ENCODE peak calls at places on chromosomes 16 and 17, in seven cellular contexts. K, T, G, I, O, M and Q are unnamed samples.
A peak's percentile ranks its signal among the peaks of the same experiment; 100 is the strongest.

GRCh38 chr17:28188841-28189263 is 130.1 kb upstream of the TMEM97 start:
- DNase-seq in K (no peak), T (no peak), G (no peak), I (no peak), O (no peak), M (no peak), Q (no peak)

GRCh38 chr16:89536886-89537548 is 23.5 kb upstream of the RPL13 start:
- DNase-seq in K (no peak), T (no peak), G (no peak), I (no peak), O (no peak), M (no peak), Q (no peak)

GRCh38 chr17:7946441-7946840 is 14.4 kb downstream of the CNTROB start:
- DNase-seq in K (no peak), T (no peak), G (no peak), I (no peak), O (no peak), M (no peak), Q (no peak)

GRCh38 chr17:82414548-82415281 is 3.4 kb upstream of the HEXD start:
- DNase-seq in K (peak; percentile 94), T (peak; percentile 72), G (no peak), I (peak; percentile 80), O (peak; percentile 94), M (peak; percentile 66), Q (peak; percentile 78)

GRCh38 chr17:30720013-30720471 is 104.5 kb downstream of the CRLF3 start:
- DNase-seq in K (no peak), T (peak; percentile 15), G (peak; percentile 74), I (peak; percentile 14), O (peak; percentile 34), M (no peak), Q (peak; percentile 61)

GRCh38 chr16:88357306-88358032 is 25.3 kb upstream of the ZNF469 start:
- DNase-seq in K (no peak), T (no peak), G (no peak), I (no peak), O (no peak), M (no peak), Q (peak; percentile 62)

GRCh38 chr17:78444392-78444791 is 65.9 kb downstream of the PGS1 start:
- DNase-seq in K (no peak), T (no peak), G (no peak), I (no peak), O (no peak), M (no peak), Q (no peak)

GRCh38 chr16:55508271-55508921 is 476 bp upstream of the LPCAT2 start:
- DNase-seq in K (no peak), T (no peak), G (no peak), I (no peak), O (no peak), M (no peak), Q (no peak)

DNA sequence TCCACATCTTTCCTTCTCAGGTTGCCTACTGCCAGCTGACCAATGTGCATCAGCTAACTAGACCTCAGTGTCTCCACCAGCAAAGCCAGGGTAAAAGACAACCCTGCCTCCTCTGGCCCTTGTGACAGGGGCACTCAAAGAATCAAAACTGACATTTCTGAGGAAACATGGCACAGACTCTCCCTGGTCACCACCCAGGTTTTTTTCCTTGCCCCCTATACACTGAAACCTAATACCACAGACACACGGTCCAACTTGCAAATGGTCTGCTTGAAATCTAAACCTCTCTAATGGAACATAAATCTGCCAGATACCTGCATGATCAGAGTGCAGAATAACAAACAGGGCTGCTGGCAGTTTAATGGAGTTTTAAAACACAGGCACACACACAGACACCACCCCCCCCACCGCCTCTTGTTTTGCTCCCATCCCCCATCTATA is 19.5 kb upstream of the CORO6 start:
- DNase-seq in K (no peak), T (no peak), G (no peak), I (no peak), O (no peak), M (no peak), Q (no peak)
- TF ChIP-seq EP300 in K (no peak), T (no peak), G (no peak), I (no peak), O (no peak), M (no peak), Q (no peak)

GRCh38 chr17:17204635-17205231 is 1.4 kb downstream of the PLD6 start:
- DNase-seq in K (no peak), T (no peak), G (no peak), I (no peak), O (no peak), M (no peak), Q (no peak)
- H3K4me3 ChIP-seq in K (peak overlapping the region; percentile 78), T (peak overlapping the region; percentile 55), G (peak overlapping the region; percentile 70), I (peak overlapping the region; percentile 40), O (no peak overlapping the region), M (peak overlapping the region; percentile 69), Q (peak overlapping the region; percentile 68)

GRCh38 chr17:75397217-75397616 is 8.3 kb downstream of the GRB2 start:
- DNase-seq in K (no peak), T (no peak), G (no peak), I (no peak), O (no peak), M (no peak), Q (no peak)
- TF ChIP-seq EP300 in K (no peak), T (no peak), G (no peak), I (no peak), O (no peak), M (no peak), Q (no peak)

DNA sequence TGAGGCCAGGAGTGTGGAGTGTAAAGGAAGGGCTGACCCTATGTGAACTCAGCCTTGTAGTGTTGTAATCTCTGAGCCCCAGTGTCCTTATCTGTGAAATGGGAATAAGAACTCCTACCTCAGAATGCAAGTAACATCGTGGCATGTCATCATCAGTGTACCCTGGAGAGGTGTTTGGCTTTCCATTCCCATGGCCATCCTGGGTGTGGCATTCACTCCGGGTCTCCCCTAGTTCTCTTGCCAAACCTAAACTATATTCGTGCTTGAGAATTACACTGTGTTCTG is 1.9 kb downstream of the NXPH3 start:
- DNase-seq in K (no peak), T (no peak), G (no peak), I (no peak), O (no peak), M (no peak), Q (no peak)
- H3K4me3 ChIP-seq in K (no peak overlapping the region), T (peak overlapping the region; percentile 67), G (no peak overlapping the region), I (peak overlapping the region; percentile 71), O (no peak overlapping the region), M (no peak overlapping the region), Q (peak overlapping the region; percentile 85)

DNA sequence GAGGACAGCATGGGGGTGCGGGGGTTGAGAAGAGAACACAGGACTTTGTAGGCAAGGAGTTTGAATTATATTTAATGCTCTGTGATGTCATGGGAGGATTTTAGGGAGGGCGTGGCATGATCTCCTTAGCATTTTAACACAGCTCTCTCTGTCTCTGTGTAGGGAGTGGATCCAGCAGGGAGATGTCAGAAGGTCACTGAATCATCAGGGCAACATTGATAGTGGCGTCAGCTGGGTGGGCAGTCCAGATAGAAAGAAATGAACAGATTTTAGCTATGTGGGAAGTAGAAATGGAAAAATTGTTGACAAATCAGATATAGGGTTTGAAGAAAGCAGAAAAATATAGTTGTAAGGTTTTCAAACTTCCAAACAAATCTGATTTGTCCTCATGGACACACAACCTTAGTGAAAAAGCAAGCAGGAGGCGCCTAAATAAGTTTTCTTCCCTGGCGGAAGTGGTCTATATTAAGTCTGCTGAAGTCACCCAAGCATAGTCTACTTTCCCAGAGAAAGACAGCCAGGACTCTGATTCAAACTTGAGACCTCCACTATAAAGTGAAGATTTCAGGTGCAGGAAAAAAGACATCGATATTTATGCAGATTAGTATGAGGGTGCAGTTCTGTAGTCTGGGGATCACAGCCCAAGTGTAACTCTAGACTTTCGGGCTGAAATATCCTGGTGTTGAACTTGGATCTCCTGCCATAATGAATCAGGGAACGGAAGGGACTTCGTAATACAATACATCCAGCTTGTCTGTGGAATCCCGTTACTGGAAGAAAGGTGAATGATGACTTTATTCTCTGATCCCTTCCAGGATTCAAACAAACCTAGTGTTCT is 10.1 kb upstream of the PCTP start:
- DNase-seq in K (no peak), T (no peak), G (no peak), I (no peak), O (no peak), M (no peak), Q (no peak)
- TF ChIP-seq EP300 in K (no peak), T (no peak), G (no peak), I (no peak), O (no peak), M (no peak), Q (no peak)

GRCh38 chr17:81125573-81126081 is 39.7 kb upstream of the PVALEF start:
- DNase-seq in K (no peak), T (no peak), G (no peak), I (no peak), O (no peak), M (no peak), Q (no peak)
- H3K4me3 ChIP-seq in K (no peak overlapping the region), T (no peak overlapping the region), G (no peak overlapping the region), I (no peak overlapping the region), O (no peak overlapping the region), M (peak overlapping the region; percentile 36), Q (no peak overlapping the region)

GRCh38 chr16:16000685-16001084 is 51.3 kb downstream of the ABCC1 start:
- DNase-seq in K (no peak), T (no peak), G (no peak), I (no peak), O (no peak), M (no peak), Q (no peak)

GRCh38 chr16:15993541-15993940 is 44.1 kb downstream of the ABCC1 start:
- DNase-seq in K (no peak), T (no peak), G (no peak), I (no peak), O (no peak), M (no peak), Q (no peak)

GRCh38 chr16:15993946-15994665 is 44.7 kb downstream of the ABCC1 start:
- DNase-seq in K (no peak), T (no peak), G (no peak), I (no peak), O (no peak), M (no peak), Q (no peak)

GRCh38 chr16:15993128-15993527 is 43.7 kb downstream of the ABCC1 start:
- DNase-seq in K (no peak), T (no peak), G (no peak), I (no peak), O (no peak), M (no peak), Q (no peak)

DNA sequence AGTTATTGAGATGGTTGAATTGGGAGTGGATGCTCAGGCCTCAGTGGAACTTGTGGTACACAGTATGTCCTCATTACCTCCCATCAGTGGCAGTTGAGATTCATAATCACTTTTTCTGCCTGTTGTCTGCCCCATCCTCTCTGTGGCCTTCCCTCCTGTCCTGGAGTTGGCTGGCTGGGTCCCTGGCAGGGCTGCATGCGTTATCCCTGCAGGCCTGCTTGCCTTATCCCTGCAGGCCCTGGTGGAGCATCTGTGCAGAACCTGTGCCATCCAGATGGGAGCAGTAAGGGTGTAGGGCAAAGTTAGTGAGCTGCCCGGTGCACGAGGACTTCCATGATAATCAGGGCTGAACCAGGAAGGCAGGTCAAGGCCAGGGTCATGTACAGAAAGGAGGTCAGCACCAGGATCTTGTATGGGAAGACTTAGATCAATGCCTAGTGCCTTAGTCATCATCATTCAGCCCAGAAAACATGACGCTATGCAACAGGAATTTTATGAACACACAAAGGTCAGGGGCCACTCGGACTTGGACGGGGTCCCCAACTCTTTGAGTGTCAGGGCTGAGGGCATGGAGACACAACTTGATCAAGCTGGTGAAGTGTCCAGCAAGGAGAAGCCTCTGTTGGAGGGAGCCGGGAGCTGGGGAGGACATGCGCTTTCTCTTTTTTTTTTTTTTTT is 47.2 kb downstream of the ABCC1 start:
- DNase-seq in K (peak; percentile 88), T (peak; percentile 34), G (no peak), I (peak; percentile 75), O (no peak), M (peak; percentile 65), Q (peak; percentile 78)
- TF ChIP-seq EP300 in K (peak; percentile 36), T (no peak), G (no peak), I (no peak), O (no peak), M (peak; percentile 67), Q (no peak)